ENCODE peak calls at places on chromosome 3, in six cellular contexts. N, H, F, T, M and Z are unnamed samples.
A peak's percentile ranks its signal among the peaks of the same experiment; 100 is the strongest.

GRCh38 chr3:17021614-17022013 is 136.9 kb downstream of the PLCL2 start:
- DNase-seq in N (no peak), H (no peak), F (no peak), T (no peak), M (no peak), Z (no peak)

GRCh38 chr3:159239054-159239453 is 437.2 kb downstream of the MFSD1 start:
- DNase-seq in N (no peak), H (no peak), F (no peak), T (no peak), M (peak; percentile 42), Z (no peak)

GRCh38 chr3:195447205-195447604 is 4.4 kb upstream of the ACAP2 start:
- DNase-seq in N (no peak), H (no peak), F (no peak), T (no peak), M (no peak), Z (no peak)

GRCh38 chr3:169508426-169508825 is 155.1 kb downstream of the MECOM start:
- DNase-seq in N (no peak), H (no peak), F (no peak), T (no peak), M (no peak), Z (no peak)

GRCh38 chr3:120048355-120048754 is 45.9 kb downstream of the GSK3B start:
- DNase-seq in N (no peak), H (peak; percentile 5), F (no peak), T (no peak), M (no peak), Z (no peak)

GRCh38 chr3:95123104-95123503 is 1060.2 kb downstream of the NSUN3 start:
- DNase-seq in N (no peak), H (no peak), F (no peak), T (no peak), M (no peak), Z (no peak)

GRCh38 chr3:55405436-55405835 is 81.7 kb downstream of the WNT5A start:
- DNase-seq in N (peak; percentile 92), H (peak; percentile 12), F (peak; percentile 86), T (no peak), M (no peak), Z (peak; percentile 49)

GRCh38 chr3:100278910-100279309 is 18.1 kb downstream of the TBC1D23 start:
- DNase-seq in N (no peak), H (no peak), F (no peak), T (no peak), M (no peak), Z (no peak)

GRCh38 chr3:42024578-42025387 is 62.9 kb upstream of the ULK4 start:
- DNase-seq in N (peak; percentile 60), H (no peak), F (no peak), T (no peak), M (peak; percentile 44), Z (no peak)

GRCh38 chr3:176867681-176868663 is 329.3 kb downstream of the TBL1XR1 start:
- DNase-seq in N (peak; percentile 33), H (no peak), F (no peak), T (no peak), M (peak; percentile 6), Z (no peak)

GRCh38 chr3:177410734-177411133 is 213.5 kb upstream of the TBL1XR1 start:
- DNase-seq in N (no peak), H (no peak), F (no peak), T (no peak), M (no peak), Z (no peak)

GRCh38 chr3:13012228-13012691 is 61.0 kb downstream of the IQSEC1 start:
- DNase-seq in N (no peak), H (peak; percentile 44), F (no peak), T (no peak), M (peak; percentile 67), Z (no peak)

GRCh38 chr3:122893754-122894668 is 99.1 kb downstream of the SLC49A4 start:
- DNase-seq in N (peak; percentile 53), H (peak; percentile 15), F (peak; percentile 47), T (no peak), M (no peak), Z (no peak)

GRCh38 chr3:132630612-132631011 is 29.0 kb downstream of the ACAD11 start:
- DNase-seq in N (no peak), H (no peak), F (no peak), T (no peak), M (no peak), Z (no peak)

GRCh38 chr3:139110072-139110830 is 65.6 kb upstream of the PRR23C start:
- DNase-seq in N (no peak), H (no peak), F (peak; percentile 10), T (no peak), M (no peak), Z (peak; percentile 14)

GRCh38 chr3:164608554-164609276 is 469.6 kb downstream of the SI start:
- DNase-seq in N (no peak), H (no peak), F (no peak), T (no peak), M (peak; percentile 35), Z (no peak)

GRCh38 chr3:124888482-124889441 is 1.6 kb upstream of the ITGB5 start:
- DNase-seq in N (peak; percentile 94), H (no peak), F (peak; percentile 59), T (no peak), M (no peak), Z (no peak)

GRCh38 chr3:124887996-124888298 is 782 bp upstream of the ITGB5 start:
- DNase-seq in N (no peak), H (no peak), F (no peak), T (no peak), M (no peak), Z (no peak)

GRCh38 chr3:124885466-124886167 is 1.5 kb downstream of the ITGB5 start:
- DNase-seq in N (peak; percentile 69), H (no peak), F (peak; percentile 51), T (peak; percentile 26), M (peak; percentile 56), Z (no peak)

GRCh38 chr3:124887177-124887995 is at the start of gene ITGB5:
- DNase-seq in N (peak; percentile 90), H (peak; percentile 63), F (peak; percentile 67), T (peak; percentile 80), M (peak; percentile 88), Z (no peak)

DNA sequence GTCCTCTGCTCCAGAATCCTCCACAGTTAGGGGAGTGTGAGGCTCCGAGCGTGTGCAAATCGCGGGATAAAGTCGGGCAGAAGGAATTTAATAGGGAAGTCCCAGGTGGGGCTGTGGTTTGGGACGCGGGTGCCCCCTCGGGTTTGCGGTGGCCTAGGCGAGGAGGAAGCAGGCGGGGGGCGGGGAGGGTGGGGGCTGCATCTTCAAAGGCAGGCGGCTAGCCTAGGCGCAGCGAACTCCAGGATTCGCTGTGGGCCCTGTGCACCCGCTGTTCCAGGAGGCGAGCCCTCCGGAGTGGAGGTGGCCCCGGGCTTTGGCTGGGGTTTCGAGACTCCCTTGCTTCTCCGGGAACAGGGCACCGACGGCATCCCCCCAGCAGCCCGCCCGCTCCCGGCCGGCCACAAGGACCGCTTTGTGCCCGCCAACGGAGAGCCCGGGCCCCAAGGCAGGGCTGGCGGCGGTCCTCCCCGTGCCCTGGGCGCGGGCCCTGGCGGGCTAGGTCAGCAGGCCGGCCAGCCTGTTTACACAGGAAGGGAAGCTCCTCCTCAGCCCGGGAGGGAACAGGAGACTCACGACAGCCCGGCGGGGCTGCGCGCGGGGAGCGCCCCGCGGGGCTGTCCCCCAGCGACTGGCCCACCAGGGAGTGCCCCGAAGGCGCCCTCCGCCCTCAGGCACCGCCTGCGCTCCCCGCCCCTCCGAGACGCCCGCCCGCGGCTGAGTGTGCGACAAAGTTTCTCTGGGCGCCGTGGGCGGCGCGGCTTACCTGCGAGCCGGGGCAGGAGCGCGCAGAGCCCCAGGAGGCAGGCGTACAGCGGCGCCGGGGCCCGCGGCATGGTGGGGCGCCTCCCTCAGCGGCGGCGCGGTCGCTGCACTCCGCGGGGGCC is 755 bp downstream of the ITGB5 start:
- DNase-seq in N (peak; percentile 86), H (peak; percentile 38), F (peak; percentile 75), T (peak; percentile 43), M (peak; percentile 71), Z (peak; percentile 70)
- H3K18ac ChIP-seq in N (peak overlapping the region; percentile 98), H (peak overlapping the region; percentile 27), F (peak overlapping the region; percentile 73), T (peak overlapping the region; percentile 97), M (peak overlapping the region; percentile 99), Z (peak overlapping the region; percentile 86)

GRCh38 chr3:197002701-197003454 is 26.7 kb downstream of the MELTF start:
- DNase-seq in N (peak; percentile 59), H (peak; percentile 52), F (peak; percentile 55), T (peak; percentile 63), M (peak; percentile 64), Z (no peak)
- H3K18ac ChIP-seq in N (peak overlapping the region; percentile 86), H (no peak overlapping the region), F (no peak overlapping the region), T (peak overlapping the region; percentile 96), M (peak overlapping the region; percentile 55), Z (no peak overlapping the region)

GRCh38 chr3:151146071-151146730 is 56.8 kb downstream of the GPR171 start:
- DNase-seq in N (peak; percentile 92), H (peak; percentile 69), F (peak; percentile 82), T (peak; percentile 75), M (peak; percentile 82), Z (peak; percentile 78)
- H3K18ac ChIP-seq in N (no peak overlapping the region), H (no peak overlapping the region), F (no peak overlapping the region), T (no peak overlapping the region), M (no peak overlapping the region), Z (no peak overlapping the region)

GRCh38 chr3:57805674-57806073 is 49.6 kb downstream of the SLMAP start:
- DNase-seq in N (peak; percentile 95), H (peak; percentile 89), F (no peak), T (no peak), M (peak; percentile 67), Z (peak; percentile 27)

GRCh38 chr3:57809609-57809968 is 53.5 kb downstream of the SLMAP start:
- DNase-seq in N (no peak), H (no peak), F (no peak), T (no peak), M (no peak), Z (no peak)

GRCh38 chr3:57810048-57810447 is 53.9 kb downstream of the SLMAP start:
- DNase-seq in N (no peak), H (no peak), F (no peak), T (no peak), M (no peak), Z (no peak)

GRCh38 chr3:57810471-57811144 is 54.5 kb downstream of the SLMAP start:
- DNase-seq in N (no peak), H (no peak), F (no peak), T (no peak), M (no peak), Z (no peak)

GRCh38 chr3:57808961-57809608 is 53.0 kb downstream of the SLMAP start:
- DNase-seq in N (no peak), H (no peak), F (no peak), T (no peak), M (no peak), Z (no peak)
- H3K18ac ChIP-seq in N (no peak overlapping the region), H (no peak overlapping the region), F (no peak overlapping the region), T (peak overlapping the region; percentile 66), M (no peak overlapping the region), Z (no peak overlapping the region)

DNA sequence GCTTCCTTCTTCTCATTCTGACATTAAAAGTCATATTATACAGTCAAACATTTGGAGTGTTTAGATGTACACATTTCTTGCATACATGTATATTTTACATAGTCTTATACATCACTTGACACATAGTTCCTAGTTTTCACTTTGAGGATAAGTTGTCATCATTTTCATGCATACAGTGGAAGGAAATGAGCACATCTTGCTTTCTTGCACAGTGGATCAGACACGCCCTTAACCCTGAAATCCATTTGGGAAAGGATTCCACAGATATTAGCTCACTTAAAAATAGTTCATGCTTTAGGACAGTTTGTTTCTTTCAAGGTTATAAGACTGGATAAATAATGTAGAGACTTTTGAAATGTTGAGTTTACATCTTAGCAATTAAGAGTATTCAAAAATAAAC is 148.6 kb upstream of the MME start:
- DNase-seq in N (no peak), H (peak; percentile 79), F (no peak), T (no peak), M (peak; percentile 29), Z (no peak)
- H3K18ac ChIP-seq in N (no peak overlapping the region), H (no peak overlapping the region), F (no peak overlapping the region), T (no peak overlapping the region), M (no peak overlapping the region), Z (no peak overlapping the region)